ENCODE peak calls at places on chromosome 9, in five cellular contexts. T is GM20000, J is B cell, U is cardiac muscle cell, H is natural killer cell. C is an unnamed sample.

GRCh38 chr9:14768561-14769234 is 46.2 kb upstream of the CER1 start:
- DNase-seq in T (peak), J (peak), H (no peak), U (peak), C (no peak)

GRCh38 chr9:127572961-127573727 is 38.9 kb upstream of the STXBP1 start:
- DNase-seq in T (no peak), J (no peak), H (no peak), U (no peak), C (no peak)

GRCh38 chr9:94945191-94946144 is 219.0 kb downstream of the AOPEP start:
- DNase-seq in H (no peak), J (no peak), T (no peak), U (no peak), C (no peak)

GRCh38 chr9:129834489-129835127 is 467 bp downstream of the C9orf78 start:
- DNase-seq in T (no peak), U (no peak), H (peak), J (no peak), C (no peak)

GRCh38 chr9:125739442-125739841 is 7.7 kb upstream of the PBX3 start:
- DNase-seq in T (no peak), J (no peak), H (no peak), U (no peak), C (no peak)

GRCh38 chr9:22158983-22159382 is 149.9 kb upstream of the CDKN2B start:
- DNase-seq in U (no peak), T (no peak), J (no peak), H (no peak), C (no peak)

GRCh38 chr9:130869250-130869649 is 27.4 kb downstream of the QRFP start:
- DNase-seq in J (no peak), U (peak), T (no peak), H (no peak), C (no peak)

GRCh38 chr9:97362777-97363545 is 48.9 kb upstream of the TDRD7 start:
- DNase-seq in H (no peak), J (no peak), T (peak), U (no peak), C (no peak)

GRCh38 chr9:124219290-124219605 is 38.5 kb upstream of the NEK6 start:
- DNase-seq in T (no peak), H (no peak), J (no peak), U (no peak), C (no peak)

DNA sequence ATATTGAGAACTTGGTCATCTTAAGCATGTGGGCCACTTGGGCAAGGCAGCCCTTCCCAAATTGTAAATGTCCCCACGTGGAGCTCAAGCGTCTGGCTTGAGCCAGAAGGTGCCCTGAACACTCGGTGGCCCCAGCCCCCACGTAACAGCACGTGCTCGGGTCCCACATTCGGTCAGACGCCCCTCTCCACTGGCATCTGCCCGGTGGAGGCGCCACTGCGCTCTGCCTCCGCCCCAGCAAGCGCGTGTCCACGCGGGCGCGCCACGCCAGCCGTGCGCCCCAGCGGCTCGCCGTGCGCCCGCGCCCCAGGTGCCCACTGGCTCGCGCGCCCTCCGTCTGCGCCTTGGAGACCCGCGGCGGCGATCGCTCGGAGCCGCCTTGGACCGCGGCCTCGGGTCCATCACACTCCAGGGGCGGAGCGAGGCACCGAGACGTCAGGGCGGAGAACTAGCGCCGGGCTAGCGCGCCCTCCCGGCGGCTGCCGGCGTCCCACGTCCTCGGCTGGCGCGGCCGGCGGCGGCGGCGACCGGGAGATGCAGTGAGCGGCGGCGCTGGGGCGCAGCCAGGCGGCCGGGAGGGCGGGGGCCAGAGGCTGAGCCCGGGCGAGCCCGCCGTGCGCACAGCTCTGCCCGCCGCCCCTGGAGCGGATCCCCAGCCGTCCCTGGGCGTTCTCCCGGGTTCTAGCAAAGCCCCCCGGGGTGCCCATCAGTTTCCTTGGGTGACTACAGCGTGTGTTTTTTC is at the start of gene PALM2AKAP2:
- DNase-seq in U (peak), T (no peak), H (no peak), J (no peak), C (peak)
- TF ChIP-seq CTCF in U (peak), T (no peak), H (no peak), J (no peak), C (peak)

GRCh38 chr9:136975624-136976023 is 1.7 kb upstream of the PTGDS start:
- DNase-seq in U (no peak), T (no peak), J (no peak), H (no peak), C (no peak)
- TF ChIP-seq CTCF in U (peak), T (peak), J (no peak), H (peak), C (peak)

GRCh38 chr9:2634158-2634557 is 12.6 kb downstream of the VLDLR start:
- DNase-seq in T (no peak), H (no peak), U (no peak), J (no peak), C (no peak)

GRCh38 chr9:2635922-2636321 is 14.3 kb downstream of the VLDLR start:
- DNase-seq in T (no peak), U (no peak), J (no peak), H (no peak), C (no peak)

GRCh38 chr9:2637390-2637789 is 15.8 kb downstream of the VLDLR start:
- DNase-seq in U (no peak), H (no peak), J (no peak), T (no peak), C (no peak)

GRCh38 chr9:2631263-2631662 is 9.7 kb downstream of the VLDLR start:
- DNase-seq in T (no peak), H (no peak), U (no peak), J (no peak), C (no peak)

GRCh38 chr9:2634818-2635217 is 13.2 kb downstream of the VLDLR start:
- DNase-seq in H (no peak), J (no peak), T (no peak), U (no peak), C (no peak)
- TF ChIP-seq CTCF in H (no peak), J (no peak), T (no peak), U (no peak), C (no peak)

GRCh38 chr9:91089405-91090131 is 272.1 kb downstream of the AUH start:
- DNase-seq in H (no peak), J (peak), T (peak), U (peak), C (no peak)
- TF ChIP-seq CTCF in H (peak), J (peak), T (peak), U (peak), C (peak)

GRCh38 chr9:76115982-76116646 is 225.6 kb downstream of the PCSK5 start:
- DNase-seq in H (no peak), J (no peak), T (no peak), U (no peak), C (no peak)
- TF ChIP-seq CTCF in H (no peak), J (no peak), T (no peak), U (no peak), C (no peak)

GRCh38 chr9:137426018-137426681 is 3.0 kb downstream of the NOXA1 start:
- DNase-seq in H (no peak), J (no peak), T (no peak), U (no peak), C (no peak)

GRCh38 chr9:137428311-137428630 is 5.1 kb downstream of the NOXA1 start:
- DNase-seq in T (no peak), H (no peak), J (no peak), U (no peak), C (no peak)

GRCh38 chr9:137429546-137429890 is 6.3 kb downstream of the NOXA1 start:
- DNase-seq in U (no peak), H (no peak), T (no peak), J (no peak), C (no peak)

GRCh38 chr9:137428841-137429545 is 5.8 kb downstream of the NOXA1 start:
- DNase-seq in J (peak), U (no peak), T (no peak), H (no peak), C (no peak)

GRCh38 chr9:137427454-137428310 is 4.5 kb downstream of the NOXA1 start:
- DNase-seq in H (no peak), J (no peak), U (no peak), T (no peak), C (no peak)
- TF ChIP-seq CTCF in H (no peak), J (no peak), U (no peak), T (no peak), C (no peak)

DNA sequence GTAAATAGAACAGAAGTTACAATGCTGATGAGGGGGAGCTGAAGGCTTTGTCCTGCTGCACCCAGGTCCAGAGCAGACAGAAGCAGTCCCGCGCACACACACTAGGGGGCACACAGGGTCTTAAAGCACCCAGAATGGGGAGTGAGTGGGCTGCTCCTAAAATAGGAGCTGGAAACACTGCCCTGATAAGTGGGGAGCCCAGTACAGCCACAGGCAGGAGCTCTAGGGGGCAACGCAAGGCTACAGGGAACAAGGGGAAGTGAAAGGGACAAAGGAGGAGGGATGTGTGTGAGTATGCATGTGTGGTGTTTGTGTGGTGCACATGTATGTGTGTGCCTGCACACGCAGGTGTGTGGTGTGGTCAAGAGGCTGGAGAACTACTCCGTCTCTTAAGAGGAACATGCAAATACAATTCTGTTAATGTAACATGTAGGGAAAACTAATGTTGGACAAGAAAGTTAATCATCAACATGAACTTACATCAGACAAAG is 191.5 kb downstream of the ROR2 start:
- DNase-seq in H (no peak), J (peak), U (peak), T (peak), C (no peak)
- TF ChIP-seq CTCF in H (peak), J (peak), U (peak), T (peak), C (peak)

GRCh38 chr9:88722753-88723152 is 187.8 kb downstream of the NXNL2 start:
- DNase-seq in T (no peak), H (no peak), U (peak), J (peak), C (no peak)
- TF ChIP-seq CTCF in T (no peak), H (no peak), U (peak), J (peak), C (peak)

GRCh38 chr9:546797-547223 is 294.7 kb upstream of the DMRT1 start:
- DNase-seq in T (no peak), H (no peak), J (no peak), U (peak), C (no peak)

GRCh38 chr9:549425-549997 is 292.0 kb upstream of the DMRT1 start:
- DNase-seq in T (no peak), J (no peak), U (no peak), H (no peak), C (no peak)

GRCh38 chr9:546235-546634 is 295.3 kb upstream of the DMRT1 start:
- DNase-seq in H (no peak), T (no peak), U (peak), J (no peak), C (no peak)

GRCh38 chr9:545480-545879 is 296.0 kb upstream of the DMRT1 start:
- DNase-seq in J (no peak), T (no peak), U (no peak), H (no peak), C (no peak)

DNA sequence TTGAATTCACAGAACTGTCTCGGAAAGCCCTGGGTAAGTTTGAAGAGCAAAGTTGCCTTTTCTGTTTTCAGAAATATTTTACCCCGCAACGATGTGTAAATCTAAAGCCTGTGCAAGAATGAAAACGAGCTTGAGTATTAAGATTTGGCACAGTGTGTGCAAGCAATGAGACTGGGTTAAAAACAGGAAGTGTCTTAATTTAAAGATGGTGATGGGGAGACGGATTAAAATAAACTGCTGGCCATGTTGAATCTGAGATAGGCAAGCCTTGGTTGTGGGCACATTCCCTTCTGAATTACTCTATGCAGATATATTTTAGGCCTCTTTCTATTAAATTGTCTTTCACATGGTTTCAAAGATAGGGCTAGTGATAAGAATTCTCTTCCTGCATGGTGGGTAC is 294.2 kb upstream of the DMRT1 start:
- DNase-seq in U (no peak), J (no peak), H (no peak), T (no peak), C (no peak)
- TF ChIP-seq CTCF in U (no peak), J (no peak), H (no peak), T (no peak), C (no peak)

C was measured in type B pancreatic cell.